ENCODE peak calls at places on chromosomes 6 and 20, in four cellular contexts. One of them, this sample, is unnamed.
A peak's percentile ranks its signal among the peaks of the same experiment; 100 is the strongest.

GRCh38 chr6:34730006-34730405 is 27.3 kb upstream of the SNRPC start:
- DNase-seq in H1: no peak
- DNase-seq in K562: no peak
- DNase-seq in HCT116: no peak
- DNase-seq in this sample: no peak

GRCh38 chr6:169820358-169820757 is 68.9 kb downstream of the ERMARD start:
- DNase-seq in H1: no peak
- DNase-seq in K562: no peak
- DNase-seq in HCT116: no peak
- DNase-seq in this sample: no peak

GRCh38 chr6:135438907-135439535 is 58.5 kb downstream of the AHI1 start:
- DNase-seq in H1: no peak
- DNase-seq in K562: peak; percentile 39
- DNase-seq in HCT116: no peak
- DNase-seq in this sample: peak; percentile 17

GRCh38 chr6:115573866-115574265 is 486.8 kb downstream of the FRK start:
- DNase-seq in H1: no peak
- DNase-seq in K562: no peak
- DNase-seq in HCT116: no peak
- DNase-seq in this sample: no peak

GRCh38 chr6:135935951-135936601 is 84.6 kb downstream of the PDE7B start:
- DNase-seq in H1: no peak
- DNase-seq in K562: no peak
- DNase-seq in HCT116: no peak
- DNase-seq in this sample: no peak

GRCh38 chr6:3722211-3722621 is 29.3 kb downstream of the PXDC1 start:
- DNase-seq in H1: no peak
- DNase-seq in K562: no peak
- DNase-seq in HCT116: no peak
- DNase-seq in this sample: no peak

GRCh38 chr20:8722277-8722928 is 346.5 kb upstream of the PLCB4 start:
- DNase-seq in H1: no peak
- DNase-seq in K562: peak; percentile 44
- DNase-seq in HCT116: peak; percentile 59
- DNase-seq in this sample: peak; percentile 30

GRCh38 chr6:157879034-157879872 is 56.2 kb downstream of the SNX9 start:
- DNase-seq in H1: no peak
- DNase-seq in K562: no peak
- DNase-seq in HCT116: no peak
- DNase-seq in this sample: peak; percentile 50

GRCh38 chr20:42875581-42875980 is 314.1 kb downstream of the PTPRT start:
- DNase-seq in H1: no peak
- DNase-seq in K562: no peak
- DNase-seq in HCT116: no peak
- DNase-seq in this sample: no peak

GRCh38 chr6:170288091-170288631 is 2.7 kb downstream of the DLL1 start:
- DNase-seq in H1: no peak
- DNase-seq in K562: no peak
- DNase-seq in HCT116: no peak
- DNase-seq in this sample: no peak

GRCh38 chr6:53734473-53735299 is 60.1 kb upstream of the LRRC1 start:
- DNase-seq in H1: peak; percentile 29
- DNase-seq in K562: no peak
- DNase-seq in HCT116: peak; percentile 92
- DNase-seq in this sample: peak; percentile 26

GRCh38 chr6:68339488-68339887 is 295.6 kb upstream of the ADGRB3 start:
- DNase-seq in H1: no peak
- DNase-seq in K562: no peak
- DNase-seq in HCT116: no peak
- DNase-seq in this sample: no peak

GRCh38 chr6:8429821-8430220 is 5.5 kb downstream of the SLC35B3 start:
- DNase-seq in H1: no peak
- DNase-seq in K562: no peak
- DNase-seq in HCT116: no peak
- DNase-seq in this sample: no peak

GRCh38 chr6:37965964-37966676 is 146.6 kb downstream of the ZFAND3 start:
- DNase-seq in H1: no peak
- DNase-seq in K562: no peak
- DNase-seq in HCT116: no peak
- DNase-seq in this sample: no peak

GRCh38 chr6:79617521-79617941 is 13.6 kb upstream of the SH3BGRL2 start:
- DNase-seq in H1: no peak
- DNase-seq in K562: no peak
- DNase-seq in HCT116: no peak
- DNase-seq in this sample: no peak
- TF ChIP-seq EGR1 in H1: no peak
- TF ChIP-seq EGR1 in K562: no peak
- TF ChIP-seq EGR1 in HCT116: no peak
- TF ChIP-seq EGR1 in this sample: no peak

DNA sequence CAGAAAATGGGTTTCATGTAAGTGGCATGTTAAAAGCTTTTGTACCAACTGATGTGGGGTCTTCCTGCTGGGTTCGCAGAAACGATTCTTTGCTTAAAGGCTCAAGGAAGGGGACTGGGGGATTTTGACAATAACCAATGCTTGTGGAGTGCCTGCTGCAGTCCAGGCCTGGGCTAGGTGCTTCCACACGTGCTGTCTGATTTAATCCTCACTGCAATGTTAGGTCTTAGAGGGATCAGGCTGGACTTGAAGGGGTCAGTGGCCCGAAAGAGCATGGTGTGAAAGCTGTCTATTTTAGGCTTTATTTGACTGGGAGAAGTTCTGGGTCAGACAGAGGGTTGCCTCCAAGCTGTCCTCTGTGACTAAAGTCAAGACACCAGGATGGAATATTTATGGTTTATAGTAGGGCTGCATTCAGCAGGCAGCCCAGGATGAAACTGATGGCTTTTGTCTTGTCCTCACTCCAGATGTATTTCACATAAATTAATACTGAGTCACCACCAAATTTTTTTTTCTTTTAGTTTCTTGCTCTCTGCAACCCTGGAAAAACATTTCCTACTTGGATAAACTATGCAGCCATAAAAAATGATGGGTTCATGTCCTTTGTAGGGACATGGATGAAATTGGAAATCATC is 219.2 kb downstream of the ZMYND8 start:
- DNase-seq in H1: no peak
- DNase-seq in K562: no peak
- DNase-seq in HCT116: no peak
- DNase-seq in this sample: no peak
- TF ChIP-seq EGR1 in H1: no peak
- TF ChIP-seq EGR1 in K562: no peak
- TF ChIP-seq EGR1 in HCT116: no peak
- TF ChIP-seq EGR1 in this sample: no peak

GRCh38 chr6:41000248-41000647 is 38.8 kb downstream of the UNC5CL start:
- DNase-seq in H1: no peak
- DNase-seq in K562: no peak
- DNase-seq in HCT116: no peak
- DNase-seq in this sample: no peak

GRCh38 chr6:40998661-40999060 is 40.4 kb downstream of the UNC5CL start:
- DNase-seq in H1: no peak
- DNase-seq in K562: no peak
- DNase-seq in HCT116: no peak
- DNase-seq in this sample: no peak

GRCh38 chr6:40996591-40997247 is 42.3 kb downstream of the UNC5CL start:
- DNase-seq in H1: no peak
- DNase-seq in K562: peak; percentile 33
- DNase-seq in HCT116: no peak
- DNase-seq in this sample: no peak

GRCh38 chr6:40999498-41000070 is 39.4 kb downstream of the UNC5CL start:
- DNase-seq in H1: peak; percentile 53
- DNase-seq in K562: peak; percentile 70
- DNase-seq in HCT116: peak; percentile 36
- DNase-seq in this sample: peak; percentile 1

GRCh38 chr6:40997256-40997957 is 41.6 kb downstream of the UNC5CL start:
- DNase-seq in H1: peak; percentile 89
- DNase-seq in K562: peak; percentile 60
- DNase-seq in HCT116: peak; percentile 82
- DNase-seq in this sample: no peak
- TF ChIP-seq EGR1 in H1: no peak
- TF ChIP-seq EGR1 in K562: no peak
- TF ChIP-seq EGR1 in HCT116: no peak
- TF ChIP-seq EGR1 in this sample: no peak

GRCh38 chr6:45608252-45608911 is 230.6 kb upstream of the SUPT3H start:
- DNase-seq in H1: no peak
- DNase-seq in K562: no peak
- DNase-seq in HCT116: no peak
- DNase-seq in this sample: no peak
- TF ChIP-seq EGR1 in H1: no peak
- TF ChIP-seq EGR1 in K562: no peak
- TF ChIP-seq EGR1 in HCT116: no peak
- TF ChIP-seq EGR1 in this sample: no peak

GRCh38 chr20:26209171-26209941 is 512.7 kb upstream of the ZNF337 start:
- DNase-seq in H1: no peak
- DNase-seq in K562: no peak
- DNase-seq in HCT116: no peak
- DNase-seq in this sample: no peak
- TF ChIP-seq EGR1 in H1: no peak
- TF ChIP-seq EGR1 in K562: no peak
- TF ChIP-seq EGR1 in HCT116: no peak
- TF ChIP-seq EGR1 in this sample: no peak

GRCh38 chr20:32451340-32451681 is 93.2 kb downstream of the ASXL1 start:
- DNase-seq in H1: no peak
- DNase-seq in K562: no peak
- DNase-seq in HCT116: no peak
- DNase-seq in this sample: no peak

GRCh38 chr20:32450484-32451061 is 92.4 kb downstream of the ASXL1 start:
- DNase-seq in H1: no peak
- DNase-seq in K562: no peak
- DNase-seq in HCT116: no peak
- DNase-seq in this sample: no peak

GRCh38 chr20:32453467-32454163 is 95.5 kb downstream of the ASXL1 start:
- DNase-seq in H1: no peak
- DNase-seq in K562: no peak
- DNase-seq in HCT116: no peak
- DNase-seq in this sample: no peak

GRCh38 chr20:32452776-32453466 is 94.8 kb downstream of the ASXL1 start:
- DNase-seq in H1: no peak
- DNase-seq in K562: no peak
- DNase-seq in HCT116: no peak
- DNase-seq in this sample: no peak

DNA sequence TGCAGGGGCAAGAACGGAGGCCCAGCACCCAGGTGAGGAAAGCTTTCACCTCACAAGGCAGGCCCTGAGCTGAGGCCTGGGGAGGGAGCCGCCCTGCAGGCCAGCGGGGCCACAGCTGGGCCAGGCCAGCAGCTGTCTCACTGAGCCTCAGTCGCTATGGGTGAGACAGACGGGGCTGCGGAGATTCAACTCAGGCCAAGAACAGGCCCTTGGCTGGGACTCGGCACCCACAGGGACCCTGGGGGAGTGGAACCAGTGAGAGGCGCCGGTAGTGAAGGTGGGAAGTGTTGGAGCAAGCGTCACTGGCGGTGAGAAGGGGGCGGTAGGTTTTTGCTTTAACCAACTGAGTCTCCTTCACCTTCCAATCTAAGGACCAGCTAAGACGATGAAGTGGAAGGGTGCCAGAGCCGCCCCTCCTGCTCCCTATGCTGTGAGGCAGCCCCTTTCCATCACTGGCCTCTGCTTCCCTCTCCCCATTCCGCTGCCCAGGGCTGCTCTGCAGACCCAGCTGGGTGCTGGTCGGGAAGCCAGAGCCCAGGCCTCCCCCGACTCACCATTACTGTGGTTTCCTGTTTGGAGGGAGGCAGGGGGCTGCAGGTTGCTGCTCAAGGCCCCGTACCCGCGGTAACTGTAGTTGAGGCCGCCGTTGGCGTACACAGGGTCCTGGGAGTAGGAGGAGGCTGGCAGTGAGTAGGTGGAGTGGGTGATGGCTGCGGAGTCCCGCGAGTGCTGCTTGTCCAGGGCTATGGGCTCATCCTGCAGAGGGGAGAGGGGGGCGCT is 93.7 kb downstream of the ASXL1 start:
- DNase-seq in H1: no peak
- DNase-seq in K562: no peak
- DNase-seq in HCT116: no peak
- DNase-seq in this sample: no peak
- TF ChIP-seq EGR1 in H1: no peak
- TF ChIP-seq EGR1 in K562: no peak
- TF ChIP-seq EGR1 in HCT116: no peak
- TF ChIP-seq EGR1 in this sample: no peak

GRCh38 chr6:35731736-35732532 is 4.9 kb upstream of the ARMC12 start:
- DNase-seq in H1: no peak
- DNase-seq in K562: peak; percentile 97
- DNase-seq in HCT116: no peak
- DNase-seq in this sample: peak; percentile 67
- TF ChIP-seq EGR1 in H1: peak; percentile 98
- TF ChIP-seq EGR1 in K562: peak; percentile 99
- TF ChIP-seq EGR1 in HCT116: no peak
- TF ChIP-seq EGR1 in this sample: peak; percentile 61

DNA sequence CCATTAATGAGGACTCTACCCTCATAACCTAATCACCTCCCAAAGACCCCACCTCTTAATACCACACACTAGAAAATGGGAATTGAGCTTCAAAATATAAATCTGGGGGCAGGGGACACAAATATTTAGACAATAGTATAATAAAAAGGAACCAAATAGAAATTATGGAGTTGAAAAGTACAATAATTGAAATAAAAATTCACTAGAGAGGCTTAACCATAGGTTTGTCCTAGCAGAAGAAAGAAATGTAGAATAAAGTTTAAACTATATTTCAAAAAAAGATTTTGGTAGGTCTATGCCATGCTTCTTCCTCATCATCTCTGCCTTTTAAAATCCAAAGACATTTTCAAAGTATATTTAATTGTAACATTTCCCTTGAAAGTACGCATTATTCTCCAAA is 19.5 kb upstream of the HLA-DQA1 start:
- DNase-seq in H1: no peak
- DNase-seq in K562: no peak
- DNase-seq in HCT116: no peak
- DNase-seq in this sample: no peak
- TF ChIP-seq EGR1 in H1: no peak
- TF ChIP-seq EGR1 in K562: no peak
- TF ChIP-seq EGR1 in HCT116: no peak
- TF ChIP-seq EGR1 in this sample: no peak